ENCODE peak calls at places on chromosomes 3 and 15, in six cellular contexts. B is fibroblast of lung; W is central memory CD4-positive, alpha-beta T cell; F is stimulated activated CD4-positive, alpha-beta T cell treated with anti-CD3 and anti-CD28 coated beads, TNF-alpha, amount 100 ng/mL, for 1 hour; X is mesothelial cell of epicardium; S is activated T-cell treated with anti-CD3 and anti-CD28 coated beads for 1 hour. D is an unnamed sample.

GRCh38 chr15:88657326-88658069 is 18.7 kb downstream of the ISG20 start:
- DNase-seq in B (peak; percentile 57), S (no peak), F (no peak), X (peak; percentile 42), W (no peak), D (no peak)

GRCh38 chr3:192750201-192750600 is 22.9 kb upstream of the FGF12 start:
- DNase-seq in S (no peak), X (no peak), W (no peak), B (no peak), F (no peak), D (no peak)

GRCh38 chr3:182544542-182544941 is 248.8 kb upstream of the ATP11B start:
- DNase-seq in B (no peak), X (no peak), W (no peak), F (no peak), S (no peak), D (no peak)

GRCh38 chr3:185215873-185216586 is 37.8 kb downstream of the EHHADH start:
- DNase-seq in F (no peak), B (peak; percentile 42), X (no peak), W (no peak), S (no peak), D (peak; percentile 17)

GRCh38 chr3:44343421-44343820 is 4.9 kb downstream of the TCAIM start:
- DNase-seq in S (no peak), F (no peak), X (no peak), B (no peak), W (no peak), D (no peak)

GRCh38 chr15:64895285-64896065 is 16.2 kb upstream of the ANKDD1A start:
- DNase-seq in S (no peak), F (no peak), W (peak; percentile 44), B (peak; percentile 69), X (no peak), D (peak; percentile 31)

GRCh38 chr3:127822166-127822835 is at the start of gene MGLL:
- DNase-seq in B (peak; percentile 44), F (no peak), X (peak; percentile 55), W (no peak), S (no peak), D (peak; percentile 10)

GRCh38 chr15:101244039-101244781 is 7.6 kb downstream of the CHSY1 start:
- DNase-seq in B (peak; percentile 69), W (no peak), S (no peak), F (no peak), X (no peak), D (no peak)

GRCh38 chr3:24614353-24614752 is 119.7 kb upstream of the THRB start:
- DNase-seq in X (no peak), S (no peak), B (no peak), W (no peak), F (no peak), D (no peak)

GRCh38 chr3:180277036-180277435 is 240.3 kb upstream of the PEX5L start:
- DNase-seq in S (no peak), F (no peak), W (no peak), X (no peak), B (no peak), D (no peak)

GRCh38 chr3:134646086-134646485 is 4.7 kb downstream of the KY start:
- DNase-seq in F (no peak), B (no peak), W (no peak), X (peak; percentile 27), S (no peak), D (no peak)

GRCh38 chr15:46441294-46442062 is 806.6 kb downstream of the SQOR start:
- DNase-seq in W (no peak), S (no peak), F (no peak), X (no peak), B (no peak), D (no peak)

GRCh38 chr3:6732807-6733206 is 128.1 kb upstream of the GRM7 start:
- DNase-seq in B (no peak), S (no peak), F (no peak), X (no peak), W (no peak), D (no peak)

GRCh38 chr15:43520138-43520537 is 2.7 kb downstream of the MAP1A start:
- DNase-seq in B (no peak), W (no peak), X (no peak), F (no peak), S (no peak), D (no peak)

GRCh38 chr3:90024986-90025385 is 917.6 kb downstream of the EPHA3 start:
- DNase-seq in X (no peak), W (no peak), F (no peak), S (no peak), B (no peak), D (no peak)

GRCh38 chr3:107064445-107065060 is 312.7 kb upstream of the CCDC54 start:
- DNase-seq in S (peak; percentile 33), B (peak; percentile 81), X (peak; percentile 79), W (peak; percentile 34), F (no peak), D (peak; percentile 2)

GRCh38 chr15:69210574-69210973 is 50.1 kb downstream of the GLCE start:
- DNase-seq in W (no peak), F (no peak), S (no peak), B (no peak), X (no peak), D (no peak)

GRCh38 chr3:9911863-9912262 is 5.0 kb upstream of the IL17RC start:
- DNase-seq in S (no peak), B (no peak), F (no peak), X (no peak), W (no peak), D (no peak)

GRCh38 chr3:172617976-172618375 is 92.9 kb downstream of the NCEH1 start:
- DNase-seq in B (no peak), W (no peak), X (no peak), S (no peak), F (no peak), D (no peak)

GRCh38 chr3:112623213-112623612 is 17.7 kb downstream of the CCDC80 start:
- DNase-seq in F (no peak), B (no peak), X (no peak), S (no peak), W (no peak), D (no peak)

GRCh38 chr15:58463815-58464697 is 32.3 kb downstream of the LIPC start:
- DNase-seq in F (no peak), S (no peak), B (no peak), W (no peak), X (no peak), D (no peak)

GRCh38 chr3:155495387-155495786 is 201.9 kb upstream of the STRIT1 start:
- DNase-seq in B (peak; percentile 14), X (no peak), F (no peak), W (no peak), S (no peak), D (no peak)

GRCh38 chr15:72227720-72228119 is 3.3 kb downstream of the PKM start:
- DNase-seq in F (no peak), X (no peak), B (peak; percentile 6), W (no peak), S (no peak), D (no peak)

D was measured in CD4-positive, CD25-positive, alpha-beta regulatory T cell.